ENCODE peak calls at places on chromosomes 3 and 15, in five cellular contexts. D is heart left ventricle, C is thoracic aorta, L is nephron progenitor cell, E is lower leg skin. U is an unnamed sample.

GRCh38 chr3:149473314-149473990 is 1.0 kb upstream of the TM4SF4 start:
- DNase-seq in D (no peak), C (peak), L (no peak), E (no peak), U (no peak)

GRCh38 chr15:41827290-41827879 is 507 bp upstream of the JMJD7 start:
- DNase-seq in D (no peak), C (no peak), L (peak), E (no peak), U (no peak)

GRCh38 chr3:23052230-23053019 is 150.7 kb upstream of the UBE2E2 start:
- DNase-seq in D (no peak), C (no peak), L (no peak), E (no peak), U (no peak)

GRCh38 chr15:60729850-60730458 is 251.0 kb upstream of the ICE2 start:
- DNase-seq in D (no peak), C (no peak), L (no peak), E (no peak), U (no peak)

GRCh38 chr3:23079976-23080375 is 123.2 kb upstream of the UBE2E2 start:
- DNase-seq in D (no peak), C (no peak), L (no peak), E (no peak), U (no peak)

GRCh38 chr15:40873625-40874561 is at the start of gene RHOV:
- DNase-seq in D (peak), C (no peak), L (peak), E (peak), U (peak)

GRCh38 chr3:119580148-119580760 is 962 bp downstream of the ADPRH start:
- DNase-seq in D (peak), C (no peak), L (peak), E (no peak), U (peak)

GRCh38 chr3:42751609-42752008 is 21.4 kb downstream of the CCDC13 start:
- DNase-seq in D (no peak), C (no peak), L (no peak), E (peak), U (no peak)

GRCh38 chr3:153130312-153130977 is 31.6 kb upstream of the RAP2B start:
- DNase-seq in D (no peak), C (no peak), L (no peak), E (no peak), U (peak)

GRCh38 chr15:68210821-68211655 is 5.9 kb upstream of the CALML4 start:
- DNase-seq in D (peak), C (no peak), L (peak), E (peak), U (peak)

GRCh38 chr3:120324185-120324584 is 25.0 kb downstream of the LRRC58 start:
- DNase-seq in D (no peak), C (no peak), L (no peak), E (no peak), U (no peak)

GRCh38 chr15:71471347-71471746 is 339.0 kb upstream of the NR2E3 start:
- DNase-seq in D (no peak), C (no peak), L (no peak), E (no peak), U (peak)

GRCh38 chr15:40697916-40698315 is 2.9 kb downstream of the RAD51 start:
- DNase-seq in D (no peak), C (no peak), L (no peak), E (no peak), U (no peak)

GRCh38 chr3:143650827-143651226 is 197.4 kb downstream of the SLC9A9 start:
- DNase-seq in D (no peak), C (no peak), L (no peak), E (no peak), U (no peak)

GRCh38 chr3:55725681-55726500 is 238.8 kb upstream of the WNT5A start:
- DNase-seq in D (no peak), C (no peak), L (no peak), E (no peak), U (no peak)

GRCh38 chr3:189340680-189341460 is 169.1 kb downstream of the TPRG1 start:
- DNase-seq in D (no peak), C (no peak), L (peak), E (no peak), U (no peak)

GRCh38 chr15:92394327-92395175 is 870 bp downstream of the ST8SIA2 start:
- DNase-seq in D (no peak), C (no peak), L (peak), E (no peak), U (peak)

GRCh38 chr3:21544076-21544462 is 206.9 kb downstream of the ZNF385D start:
- DNase-seq in D (no peak), C (no peak), L (no peak), E (no peak), U (no peak)

GRCh38 chr3:161800985-161801559 is 304.5 kb downstream of the OTOL1 start:
- DNase-seq in D (no peak), C (no peak), L (no peak), E (no peak), U (no peak)

GRCh38 chr15:89803941-89804800 is 10.5 kb downstream of the ANPEP start:
- DNase-seq in D (no peak), C (no peak), L (no peak), E (no peak), U (no peak)

GRCh38 chr15:31434418-31435255 is 108.0 kb downstream of the KLF13 start:
- DNase-seq in D (no peak), C (no peak), L (no peak), E (peak), U (peak)

GRCh38 chr3:46558184-46559029 is 7.7 kb downstream of the LRRC2 start:
- DNase-seq in D (peak), C (no peak), L (peak), E (peak), U (peak)

GRCh38 chr3:12954891-12955650 is 113.7 kb upstream of the RPL32 start:
- DNase-seq in D (peak), C (peak), L (no peak), E (peak), U (peak)

GRCh38 chr15:50939911-50940310 is 31.4 kb downstream of the AP4E1 start:
- DNase-seq in D (no peak), C (no peak), L (no peak), E (no peak), U (no peak)

GRCh38 chr3:72246685-72247084 is 461.7 kb upstream of the PROK2 start:
- DNase-seq in D (peak), C (no peak), L (no peak), E (no peak), U (no peak)

GRCh38 chr3:24201301-24201700 is 256.2 kb downstream of the NR1D2 start:
- DNase-seq in D (no peak), C (no peak), L (no peak), E (no peak), U (no peak)

GRCh38 chr3:38646630-38647029 is 2.9 kb downstream of the SCN5A start:
- DNase-seq in D (no peak), C (no peak), L (no peak), E (peak), U (peak)

GRCh38 chr3:49567406-49567805 is 13.1 kb downstream of the BSN start:
- DNase-seq in D (no peak), C (no peak), L (no peak), E (no peak), U (no peak)

GRCh38 chr3:49568965-49569364 is 14.7 kb downstream of the BSN start:
- DNase-seq in D (no peak), C (no peak), L (no peak), E (no peak), U (no peak)

GRCh38 chr3:49563040-49563578 is 8.8 kb downstream of the BSN start:
- DNase-seq in D (no peak), C (no peak), L (no peak), E (peak), U (no peak)

GRCh38 chr3:49563766-49564165 is 9.5 kb downstream of the BSN start:
- DNase-seq in D (no peak), C (no peak), L (no peak), E (peak), U (no peak)

DNA sequence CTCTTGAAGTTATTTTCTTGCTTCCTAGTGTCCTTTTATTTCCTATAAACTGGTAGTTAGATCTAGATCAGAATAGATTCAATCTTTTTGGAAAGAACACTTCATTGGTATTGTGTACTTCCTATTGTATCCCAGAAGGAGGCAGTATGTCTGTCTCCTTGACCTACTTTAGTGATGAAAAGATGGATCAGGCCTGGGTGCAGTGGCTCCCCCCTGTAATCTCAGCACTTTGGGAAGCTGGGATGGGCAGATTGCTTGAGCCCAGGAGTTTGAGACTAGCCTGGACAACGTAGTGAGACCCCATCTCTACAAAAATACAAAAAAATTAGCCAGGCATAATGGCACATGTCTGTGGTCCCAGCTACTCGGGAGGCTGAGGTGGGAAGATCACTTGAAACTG is 12.0 kb downstream of the BSN start:
- DNase-seq in D (no peak), C (no peak), L (no peak), E (no peak), U (no peak)
- TF ChIP-seq CTCF in D (peak), C (no peak), L (peak), E (no peak), U (no peak)

GRCh38 chr3:129579991-129580390 is 26.5 kb downstream of the PLXND1 start:
- DNase-seq in D (no peak), C (no peak), L (no peak), E (no peak), U (no peak)

GRCh38 chr3:129575987-129576364 is 30.5 kb downstream of the PLXND1 start:
- DNase-seq in D (no peak), C (no peak), L (no peak), E (no peak), U (no peak)

GRCh38 chr3:129576514-129577345 is 29.7 kb downstream of the PLXND1 start:
- DNase-seq in D (no peak), C (no peak), L (no peak), E (no peak), U (no peak)

GRCh38 chr3:129577356-129577755 is 29.1 kb downstream of the PLXND1 start:
- DNase-seq in D (peak), C (no peak), L (no peak), E (peak), U (no peak)

DNA sequence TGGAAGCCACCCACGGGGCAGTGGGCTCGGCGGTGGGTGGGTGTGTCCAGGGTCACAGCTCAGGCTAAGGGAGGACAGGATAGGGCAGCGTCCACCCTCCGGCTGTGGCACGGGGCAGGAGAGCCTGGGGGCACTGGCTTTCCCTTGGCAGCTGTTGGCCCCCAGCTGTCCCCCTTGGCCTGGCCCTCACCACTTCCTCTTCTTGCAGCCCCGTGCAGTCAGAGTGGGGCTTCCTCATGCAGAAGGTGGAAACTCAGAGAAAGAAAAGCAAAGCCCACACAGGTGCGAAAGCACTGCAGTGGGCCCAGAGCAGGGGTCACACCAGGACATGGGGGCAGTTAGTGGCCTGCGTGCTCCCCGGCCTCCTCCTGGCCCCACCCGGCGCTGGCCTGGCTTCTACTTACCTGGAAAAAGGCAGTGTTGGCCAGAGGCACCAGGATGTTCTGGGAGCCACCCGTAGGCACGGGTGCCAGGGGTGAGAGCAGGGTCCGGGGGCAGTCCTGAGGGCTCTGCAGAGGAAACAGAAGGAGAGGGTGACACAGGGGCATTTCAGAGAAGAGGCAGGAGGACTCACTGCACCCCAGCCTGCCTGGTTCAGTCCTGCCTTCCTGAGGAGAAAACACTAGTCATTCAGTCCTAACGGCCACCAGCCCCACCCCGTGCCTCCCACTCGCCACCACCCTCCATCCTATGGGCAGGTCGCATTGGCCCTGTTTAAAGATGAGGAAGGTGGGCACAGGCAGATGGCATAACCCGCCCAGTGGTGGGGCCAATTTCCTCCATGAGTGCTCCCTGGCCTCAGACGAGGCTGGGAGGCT is 28.3 kb downstream of the PLXND1 start:
- DNase-seq in D (no peak), C (no peak), L (no peak), E (no peak), U (peak)
- TF ChIP-seq CTCF in D (no peak), C (no peak), L (no peak), E (no peak), U (no peak)

DNA sequence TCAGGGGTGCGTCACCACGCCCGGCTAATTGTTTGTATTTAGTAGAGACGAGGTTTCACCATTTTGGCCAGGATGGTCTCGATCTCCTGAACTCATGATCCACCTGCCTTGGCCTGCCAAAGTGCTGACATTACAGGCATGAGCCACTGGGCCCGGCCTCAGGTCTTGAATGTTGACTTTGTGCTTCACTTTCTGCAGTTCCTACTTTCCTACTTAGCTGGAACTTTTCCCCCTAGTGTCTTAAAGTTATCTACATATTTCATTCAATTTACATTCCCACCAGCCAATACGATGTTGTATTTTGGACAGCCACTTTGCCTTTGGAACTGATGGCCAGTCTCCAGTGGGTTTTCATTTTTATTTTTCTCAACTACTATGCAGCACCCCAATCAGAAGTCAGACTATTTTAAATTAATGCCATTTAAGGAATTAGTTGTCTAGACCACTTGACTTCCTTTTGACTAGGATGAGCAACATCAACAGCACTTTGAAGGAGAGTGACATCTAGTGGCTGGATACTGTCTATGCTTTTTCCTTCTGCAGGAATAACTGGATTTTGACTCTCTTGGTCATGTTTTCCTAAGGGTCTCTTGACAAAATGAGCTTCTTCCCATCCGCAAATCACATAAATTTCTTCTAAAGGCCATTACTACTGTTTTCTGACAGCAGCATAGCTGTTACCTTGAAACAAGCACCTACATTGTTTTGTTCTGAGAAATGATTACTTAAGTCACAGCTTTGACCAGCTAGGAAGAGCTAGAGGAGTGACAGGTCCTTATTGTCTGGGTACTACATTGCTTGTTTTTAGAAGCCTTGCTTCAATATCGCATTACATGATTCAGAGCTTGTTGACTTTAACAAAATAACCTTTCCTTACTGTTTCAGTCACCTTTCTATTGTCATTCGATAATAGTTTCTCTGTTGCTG is 140.2 kb downstream of the ITPR1 start:
- DNase-seq in D (no peak), C (no peak), L (peak), E (no peak), U (peak)
- TF ChIP-seq CTCF in D (peak), C (peak), L (peak), E (no peak), U (peak)

DNA sequence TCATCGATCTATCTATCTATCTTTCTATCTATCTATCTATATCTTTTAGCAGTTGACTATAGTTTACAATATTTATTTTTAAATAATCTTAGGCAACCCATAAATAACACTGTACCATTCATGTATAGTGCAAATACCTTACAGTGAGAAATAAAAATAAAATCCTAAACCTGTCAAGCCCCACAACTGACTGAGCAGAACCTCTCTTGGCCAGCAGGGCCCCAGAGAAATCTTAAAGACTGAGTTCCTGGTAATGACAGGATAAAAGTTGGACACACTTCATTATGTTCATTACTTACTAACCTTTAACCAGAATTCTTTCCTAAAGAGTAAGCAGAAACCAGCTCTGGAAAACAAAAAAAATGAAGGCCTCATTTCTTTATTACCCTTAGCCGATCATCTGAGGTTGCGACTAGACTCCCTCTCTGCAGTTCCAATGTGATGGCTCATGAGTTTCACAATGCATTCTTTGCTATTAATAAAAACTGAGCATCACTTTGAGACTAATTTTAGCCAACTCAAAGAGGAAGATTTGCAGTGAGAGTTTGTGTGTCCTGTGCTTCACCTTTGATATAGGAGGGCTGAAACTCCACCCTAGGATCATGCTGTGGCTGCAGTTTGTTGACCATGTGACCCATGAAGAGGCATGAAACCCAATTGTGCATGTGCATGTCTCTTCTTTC is 1072.0 kb downstream of the NSUN3 start:
- DNase-seq in D (no peak), C (no peak), L (no peak), E (no peak), U (no peak)
- TF ChIP-seq CTCF in D (no peak), C (no peak), L (no peak), E (no peak), U (no peak)

GRCh38 chr3:77086408-77086807 is 46.5 kb downstream of the ROBO2 start:
- DNase-seq in D (no peak), C (no peak), L (no peak), E (no peak), U (no peak)
- TF ChIP-seq CTCF in D (no peak), C (peak), L (peak), E (no peak), U (no peak)

DNA sequence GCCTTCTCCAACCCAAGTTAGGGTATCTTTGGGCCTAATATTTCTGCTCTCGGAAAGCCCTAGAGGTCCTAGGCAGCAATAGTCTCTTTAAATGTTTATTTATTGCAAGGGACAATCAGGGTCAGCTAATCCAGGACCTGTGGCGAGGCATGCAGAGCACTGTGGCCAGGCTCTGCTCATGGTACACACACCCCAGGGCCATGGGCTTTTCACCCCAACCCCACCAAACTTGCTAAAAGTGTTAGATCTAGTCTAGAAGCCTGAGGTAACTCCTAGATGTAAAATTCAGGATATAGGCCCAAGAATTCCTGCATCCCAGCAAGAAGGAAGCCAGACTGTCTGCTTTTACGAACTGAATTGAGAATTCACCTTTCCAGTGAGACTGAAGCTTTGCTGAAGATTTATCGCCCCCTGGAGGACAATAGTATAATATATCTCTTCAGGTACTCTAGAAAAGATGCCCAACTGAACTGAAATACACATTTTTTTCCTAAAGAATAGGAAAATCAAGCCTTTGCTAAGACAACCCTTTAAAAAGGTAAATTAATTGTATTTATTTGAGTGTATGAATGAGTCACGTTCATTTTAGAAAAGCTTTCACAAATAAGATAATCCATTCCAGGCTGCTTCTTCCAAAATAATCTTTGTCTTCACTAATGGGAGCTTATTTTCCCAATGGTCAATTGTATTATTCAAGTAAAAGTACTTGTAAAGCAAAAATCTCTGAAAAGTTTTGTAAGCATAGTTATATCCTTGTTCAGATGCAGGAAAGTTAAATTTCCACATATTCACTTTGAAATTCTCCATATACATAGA is 89.8 kb downstream of the LRRC3B start:
- DNase-seq in D (peak), C (no peak), L (peak), E (no peak), U (peak)
- TF ChIP-seq CTCF in D (peak), C (peak), L (peak), E (no peak), U (peak)

DNA sequence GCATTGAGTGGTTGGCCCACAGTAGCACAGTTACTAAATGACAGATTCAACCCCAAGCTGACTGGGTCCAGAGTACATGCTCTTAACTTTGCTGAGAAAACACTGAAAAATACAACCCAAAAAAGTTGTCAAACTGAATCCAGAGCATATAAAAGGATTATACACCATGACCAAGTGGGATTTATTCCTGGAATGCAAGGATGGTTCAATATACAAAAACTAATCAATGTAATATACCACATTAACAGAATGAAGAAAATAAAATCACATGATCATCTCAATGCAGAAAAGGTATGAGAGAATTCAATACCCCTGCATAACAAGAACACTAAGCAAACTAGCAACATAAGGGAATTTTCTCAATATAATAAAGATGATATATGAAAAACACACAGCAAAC is 98.5 kb downstream of the STAG1 start:
- DNase-seq in D (no peak), C (no peak), L (no peak), E (no peak), U (no peak)
- TF ChIP-seq CTCF in D (no peak), C (no peak), L (no peak), E (no peak), U (no peak)

GRCh38 chr3:169813757-169814517 is 1.2 kb upstream of the LRRC34 start:
- DNase-seq in D (no peak), C (no peak), L (no peak), E (no peak), U (peak)
- TF ChIP-seq CTCF in D (no peak), C (no peak), L (no peak), E (no peak), U (peak)

U was measured in GM13976.